ENCODE peak calls at places on chromosomes 4 and X, in eight cellular contexts. One of them, this sample, is unnamed.

GRCh38 chrX:25599061-25599460 is 539.1 kb upstream of the MAGEB18 start:
- DNase-seq in lower lobe of right lung: no peak
- DNase-seq in CD8-positive, alpha-beta memory T cell: no peak
- DNase-seq in PC-3: no peak
- DNase-seq in tibial nerve: no peak
- DNase-seq in neural progenitor cell: no peak
- DNase-seq in CD4-positive, CD25-positive, alpha-beta regulatory T cell: no peak
- DNase-seq in HCT116: no peak
- DNase-seq in this sample: no peak

GRCh38 chrX:319579-320125 is 1.1 kb upstream of the GTPBP6 start:
- DNase-seq in CD8-positive, alpha-beta memory T cell: no peak
- DNase-seq in neural progenitor cell: peak
- DNase-seq in CD4-positive, CD25-positive, alpha-beta regulatory T cell: no peak
- DNase-seq in PC-3: no peak
- DNase-seq in HCT116: no peak
- DNase-seq in lower lobe of right lung: peak
- DNase-seq in tibial nerve: no peak
- DNase-seq in this sample: no peak

GRCh38 chrX:13428055-13428786 is 108.4 kb upstream of the ATXN3L start:
- DNase-seq in neural progenitor cell: peak
- DNase-seq in lower lobe of right lung: no peak
- DNase-seq in CD8-positive, alpha-beta memory T cell: no peak
- DNase-seq in PC-3: peak
- DNase-seq in HCT116: peak
- DNase-seq in CD4-positive, CD25-positive, alpha-beta regulatory T cell: no peak
- DNase-seq in tibial nerve: no peak
- DNase-seq in this sample: peak

GRCh38 chr4:16021804-16022560 is 59.0 kb upstream of the FGFBP2 start:
- DNase-seq in CD8-positive, alpha-beta memory T cell: no peak
- DNase-seq in tibial nerve: no peak
- DNase-seq in neural progenitor cell: no peak
- DNase-seq in CD4-positive, CD25-positive, alpha-beta regulatory T cell: no peak
- DNase-seq in lower lobe of right lung: no peak
- DNase-seq in PC-3: no peak
- DNase-seq in HCT116: no peak
- DNase-seq in this sample: no peak

GRCh38 chr4:54004463-54004862 is 59.9 kb downstream of the CHIC2 start:
- DNase-seq in neural progenitor cell: no peak
- DNase-seq in HCT116: no peak
- DNase-seq in CD4-positive, CD25-positive, alpha-beta regulatory T cell: no peak
- DNase-seq in tibial nerve: no peak
- DNase-seq in lower lobe of right lung: no peak
- DNase-seq in CD8-positive, alpha-beta memory T cell: no peak
- DNase-seq in PC-3: no peak
- DNase-seq in this sample: no peak

GRCh38 chr4:130293692-130294091 is 1197.7 kb downstream of the C4orf33 start:
- DNase-seq in lower lobe of right lung: no peak
- DNase-seq in neural progenitor cell: no peak
- DNase-seq in PC-3: no peak
- DNase-seq in CD8-positive, alpha-beta memory T cell: no peak
- DNase-seq in HCT116: no peak
- DNase-seq in tibial nerve: no peak
- DNase-seq in CD4-positive, CD25-positive, alpha-beta regulatory T cell: no peak
- DNase-seq in this sample: no peak

GRCh38 chr4:120293341-120293740 is 226.7 kb upstream of the MAD2L1 start:
- DNase-seq in tibial nerve: no peak
- DNase-seq in lower lobe of right lung: no peak
- DNase-seq in CD4-positive, CD25-positive, alpha-beta regulatory T cell: no peak
- DNase-seq in CD8-positive, alpha-beta memory T cell: no peak
- DNase-seq in HCT116: no peak
- DNase-seq in neural progenitor cell: no peak
- DNase-seq in PC-3: no peak
- DNase-seq in this sample: no peak

GRCh38 chr4:32748498-32748897 is 2028.3 kb downstream of the PCDH7 start:
- DNase-seq in PC-3: no peak
- DNase-seq in tibial nerve: no peak
- DNase-seq in CD8-positive, alpha-beta memory T cell: no peak
- DNase-seq in CD4-positive, CD25-positive, alpha-beta regulatory T cell: no peak
- DNase-seq in lower lobe of right lung: no peak
- DNase-seq in neural progenitor cell: peak
- DNase-seq in HCT116: no peak
- DNase-seq in this sample: no peak

GRCh38 chr4:36088542-36088941 is 155.8 kb downstream of the ARAP2 start:
- DNase-seq in CD4-positive, CD25-positive, alpha-beta regulatory T cell: no peak
- DNase-seq in HCT116: no peak
- DNase-seq in CD8-positive, alpha-beta memory T cell: no peak
- DNase-seq in PC-3: no peak
- DNase-seq in tibial nerve: no peak
- DNase-seq in lower lobe of right lung: no peak
- DNase-seq in neural progenitor cell: peak
- DNase-seq in this sample: no peak

GRCh38 chr4:170259631-170260153 is 169.9 kb upstream of the AADAT start:
- DNase-seq in lower lobe of right lung: peak
- DNase-seq in PC-3: peak
- DNase-seq in CD8-positive, alpha-beta memory T cell: no peak
- DNase-seq in HCT116: peak
- DNase-seq in neural progenitor cell: peak
- DNase-seq in CD4-positive, CD25-positive, alpha-beta regulatory T cell: no peak
- DNase-seq in tibial nerve: peak
- DNase-seq in this sample: peak

GRCh38 chr4:5554376-5554775 is 154.0 kb downstream of the EVC2 start:
- DNase-seq in tibial nerve: no peak
- DNase-seq in CD8-positive, alpha-beta memory T cell: no peak
- DNase-seq in CD4-positive, CD25-positive, alpha-beta regulatory T cell: no peak
- DNase-seq in HCT116: no peak
- DNase-seq in neural progenitor cell: no peak
- DNase-seq in lower lobe of right lung: no peak
- DNase-seq in PC-3: no peak
- DNase-seq in this sample: no peak

GRCh38 chr4:5561286-5561685 is 147.1 kb downstream of the EVC2 start:
- DNase-seq in CD8-positive, alpha-beta memory T cell: no peak
- DNase-seq in neural progenitor cell: no peak
- DNase-seq in HCT116: no peak
- DNase-seq in CD4-positive, CD25-positive, alpha-beta regulatory T cell: no peak
- DNase-seq in PC-3: no peak
- DNase-seq in tibial nerve: no peak
- DNase-seq in lower lobe of right lung: no peak
- DNase-seq in this sample: no peak

GRCh38 chr4:5563856-5564255 is 144.5 kb downstream of the EVC2 start:
- DNase-seq in PC-3: no peak
- DNase-seq in HCT116: no peak
- DNase-seq in CD8-positive, alpha-beta memory T cell: no peak
- DNase-seq in CD4-positive, CD25-positive, alpha-beta regulatory T cell: no peak
- DNase-seq in tibial nerve: no peak
- DNase-seq in lower lobe of right lung: no peak
- DNase-seq in neural progenitor cell: no peak
- DNase-seq in this sample: no peak

GRCh38 chr4:5553801-5554200 is 154.6 kb downstream of the EVC2 start:
- DNase-seq in HCT116: no peak
- DNase-seq in tibial nerve: no peak
- DNase-seq in CD8-positive, alpha-beta memory T cell: no peak
- DNase-seq in CD4-positive, CD25-positive, alpha-beta regulatory T cell: no peak
- DNase-seq in lower lobe of right lung: no peak
- DNase-seq in PC-3: no peak
- DNase-seq in neural progenitor cell: no peak
- DNase-seq in this sample: no peak

GRCh38 chr4:5558502-5558901 is 149.9 kb downstream of the EVC2 start:
- DNase-seq in CD4-positive, CD25-positive, alpha-beta regulatory T cell: no peak
- DNase-seq in CD8-positive, alpha-beta memory T cell: no peak
- DNase-seq in tibial nerve: no peak
- DNase-seq in HCT116: no peak
- DNase-seq in neural progenitor cell: no peak
- DNase-seq in PC-3: no peak
- DNase-seq in lower lobe of right lung: no peak
- DNase-seq in this sample: no peak
- H3K4me3 ChIP-seq in CD4-positive, CD25-positive, alpha-beta regulatory T cell: no peak
- H3K4me3 ChIP-seq in CD8-positive, alpha-beta memory T cell: no peak
- H3K4me3 ChIP-seq in tibial nerve: no peak
- H3K4me3 ChIP-seq in HCT116: no peak
- H3K4me3 ChIP-seq in neural progenitor cell: no peak
- H3K4me3 ChIP-seq in PC-3: no peak
- H3K4me3 ChIP-seq in lower lobe of right lung: no peak
- H3K4me3 ChIP-seq in this sample: no peak

GRCh38 chr4:153432971-153433752 is 33.0 kb upstream of the TMEM131L start:
- DNase-seq in PC-3: peak
- DNase-seq in neural progenitor cell: peak
- DNase-seq in CD8-positive, alpha-beta memory T cell: peak
- DNase-seq in HCT116: peak
- DNase-seq in tibial nerve: peak
- DNase-seq in CD4-positive, CD25-positive, alpha-beta regulatory T cell: peak
- DNase-seq in lower lobe of right lung: peak
- DNase-seq in this sample: peak

GRCh38 chr4:153433753-153434105 is 32.4 kb upstream of the TMEM131L start:
- DNase-seq in lower lobe of right lung: no peak
- DNase-seq in tibial nerve: no peak
- DNase-seq in CD4-positive, CD25-positive, alpha-beta regulatory T cell: no peak
- DNase-seq in neural progenitor cell: no peak
- DNase-seq in CD8-positive, alpha-beta memory T cell: no peak
- DNase-seq in PC-3: no peak
- DNase-seq in HCT116: no peak
- DNase-seq in this sample: peak

GRCh38 chr4:153427363-153428071 is 38.6 kb upstream of the TMEM131L start:
- DNase-seq in tibial nerve: no peak
- DNase-seq in PC-3: peak
- DNase-seq in HCT116: no peak
- DNase-seq in lower lobe of right lung: no peak
- DNase-seq in CD8-positive, alpha-beta memory T cell: no peak
- DNase-seq in CD4-positive, CD25-positive, alpha-beta regulatory T cell: no peak
- DNase-seq in neural progenitor cell: no peak
- DNase-seq in this sample: no peak

GRCh38 chr4:153426207-153426886 is 39.8 kb upstream of the TMEM131L start:
- DNase-seq in lower lobe of right lung: no peak
- DNase-seq in neural progenitor cell: no peak
- DNase-seq in CD4-positive, CD25-positive, alpha-beta regulatory T cell: no peak
- DNase-seq in PC-3: no peak
- DNase-seq in HCT116: no peak
- DNase-seq in tibial nerve: no peak
- DNase-seq in CD8-positive, alpha-beta memory T cell: no peak
- DNase-seq in this sample: peak

GRCh38 chr4:153428816-153429592 is 37.2 kb upstream of the TMEM131L start:
- DNase-seq in PC-3: no peak
- DNase-seq in CD4-positive, CD25-positive, alpha-beta regulatory T cell: no peak
- DNase-seq in HCT116: no peak
- DNase-seq in neural progenitor cell: no peak
- DNase-seq in tibial nerve: no peak
- DNase-seq in lower lobe of right lung: no peak
- DNase-seq in CD8-positive, alpha-beta memory T cell: no peak
- DNase-seq in this sample: peak
- H3K4me3 ChIP-seq in PC-3: no peak
- H3K4me3 ChIP-seq in CD4-positive, CD25-positive, alpha-beta regulatory T cell: peak
- H3K4me3 ChIP-seq in HCT116: no peak
- H3K4me3 ChIP-seq in neural progenitor cell: no peak
- H3K4me3 ChIP-seq in tibial nerve: no peak
- H3K4me3 ChIP-seq in lower lobe of right lung: no peak
- H3K4me3 ChIP-seq in CD8-positive, alpha-beta memory T cell: no peak
- H3K4me3 ChIP-seq in this sample: no peak

DNA sequence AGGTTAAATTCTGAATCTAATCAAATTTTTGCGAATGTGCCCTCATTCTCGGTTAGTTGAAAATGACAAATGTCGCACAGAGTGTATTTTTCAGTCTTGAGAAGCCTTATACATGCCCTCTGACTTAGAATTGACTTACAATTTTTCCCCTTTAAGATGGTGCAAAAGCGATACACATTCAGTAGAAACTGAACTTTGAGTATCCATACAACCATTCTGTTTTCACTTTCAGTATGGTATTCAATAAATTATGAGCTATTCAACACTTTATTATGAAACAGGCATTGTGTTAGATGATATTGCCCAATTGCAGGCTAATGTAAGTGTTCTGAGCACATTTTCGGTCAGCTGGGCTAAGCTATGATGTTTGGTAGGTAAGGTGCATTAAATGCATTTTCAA is 43.4 kb downstream of the SLC9A7 start:
- DNase-seq in PC-3: no peak
- DNase-seq in tibial nerve: no peak
- DNase-seq in neural progenitor cell: no peak
- DNase-seq in CD4-positive, CD25-positive, alpha-beta regulatory T cell: no peak
- DNase-seq in lower lobe of right lung: no peak
- DNase-seq in HCT116: no peak
- DNase-seq in CD8-positive, alpha-beta memory T cell: no peak
- DNase-seq in this sample: no peak
- H3K4me3 ChIP-seq in PC-3: no peak
- H3K4me3 ChIP-seq in tibial nerve: no peak
- H3K4me3 ChIP-seq in neural progenitor cell: no peak
- H3K4me3 ChIP-seq in CD4-positive, CD25-positive, alpha-beta regulatory T cell: peak
- H3K4me3 ChIP-seq in lower lobe of right lung: no peak
- H3K4me3 ChIP-seq in HCT116: no peak
- H3K4me3 ChIP-seq in CD8-positive, alpha-beta memory T cell: no peak
- H3K4me3 ChIP-seq in this sample: no peak

GRCh38 chr4:74504212-74504611 is 59.3 kb downstream of the AREG start:
- DNase-seq in PC-3: peak
- DNase-seq in neural progenitor cell: no peak
- DNase-seq in CD4-positive, CD25-positive, alpha-beta regulatory T cell: no peak
- DNase-seq in lower lobe of right lung: no peak
- DNase-seq in tibial nerve: no peak
- DNase-seq in CD8-positive, alpha-beta memory T cell: no peak
- DNase-seq in HCT116: no peak
- DNase-seq in this sample: no peak
- H3K4me3 ChIP-seq in PC-3: no peak
- H3K4me3 ChIP-seq in neural progenitor cell: no peak
- H3K4me3 ChIP-seq in CD4-positive, CD25-positive, alpha-beta regulatory T cell: no peak
- H3K4me3 ChIP-seq in lower lobe of right lung: no peak
- H3K4me3 ChIP-seq in tibial nerve: no peak
- H3K4me3 ChIP-seq in CD8-positive, alpha-beta memory T cell: no peak
- H3K4me3 ChIP-seq in HCT116: no peak
- H3K4me3 ChIP-seq in this sample: no peak

DNA sequence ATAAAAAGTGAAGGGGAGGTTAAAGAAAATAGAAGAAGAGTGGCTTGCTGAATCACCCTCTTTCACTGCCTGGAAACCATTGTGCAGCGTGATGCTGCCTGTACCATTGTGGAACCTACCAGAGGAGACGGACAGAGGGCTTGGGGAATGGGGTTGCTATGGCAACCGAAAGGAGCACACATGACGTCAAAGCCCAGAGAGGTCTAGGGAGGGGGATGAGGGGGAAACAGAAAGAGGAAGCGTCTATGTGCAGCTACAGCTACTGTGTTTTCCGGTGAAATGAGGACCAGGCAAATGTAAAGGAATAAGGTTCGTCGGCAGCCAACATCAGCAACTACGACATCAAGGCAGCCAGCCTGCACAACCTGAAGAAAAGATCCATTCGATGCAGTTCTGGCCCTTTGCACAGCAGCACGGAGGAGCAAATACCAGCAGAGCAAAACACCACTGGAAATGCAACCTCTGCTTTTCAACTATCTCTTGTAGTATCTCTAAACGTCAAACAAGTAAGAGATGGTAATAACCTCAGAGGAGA is at the start of gene MAPK10:
- DNase-seq in HCT116: no peak
- DNase-seq in PC-3: no peak
- DNase-seq in CD8-positive, alpha-beta memory T cell: peak
- DNase-seq in neural progenitor cell: peak
- DNase-seq in tibial nerve: peak
- DNase-seq in CD4-positive, CD25-positive, alpha-beta regulatory T cell: peak
- DNase-seq in lower lobe of right lung: peak
- DNase-seq in this sample: peak
- H3K4me3 ChIP-seq in HCT116: no peak
- H3K4me3 ChIP-seq in PC-3: no peak
- H3K4me3 ChIP-seq in CD8-positive, alpha-beta memory T cell: peak
- H3K4me3 ChIP-seq in neural progenitor cell: peak
- H3K4me3 ChIP-seq in tibial nerve: peak
- H3K4me3 ChIP-seq in CD4-positive, CD25-positive, alpha-beta regulatory T cell: peak
- H3K4me3 ChIP-seq in lower lobe of right lung: peak
- H3K4me3 ChIP-seq in this sample: peak

GRCh38 chrX:76172325-76172887 is 456 bp upstream of the PBDC1 start:
- DNase-seq in tibial nerve: no peak
- DNase-seq in CD4-positive, CD25-positive, alpha-beta regulatory T cell: no peak
- DNase-seq in neural progenitor cell: peak
- DNase-seq in CD8-positive, alpha-beta memory T cell: no peak
- DNase-seq in PC-3: no peak
- DNase-seq in HCT116: no peak
- DNase-seq in lower lobe of right lung: no peak
- DNase-seq in this sample: no peak
- H3K4me3 ChIP-seq in tibial nerve: peak
- H3K4me3 ChIP-seq in CD4-positive, CD25-positive, alpha-beta regulatory T cell: peak
- H3K4me3 ChIP-seq in neural progenitor cell: peak
- H3K4me3 ChIP-seq in CD8-positive, alpha-beta memory T cell: peak
- H3K4me3 ChIP-seq in PC-3: peak
- H3K4me3 ChIP-seq in HCT116: peak
- H3K4me3 ChIP-seq in lower lobe of right lung: peak
- H3K4me3 ChIP-seq in this sample: peak